ENCODE peak calls at places on chromosome 5, in seven cellular contexts. One of them, this sample, is unnamed.

GRCh38 chr5:102453716-102454115 is 45.1 kb downstream of the SLCO6A1 start:
- DNase-seq in effector memory CD4-positive, alpha-beta T cell: no peak
- DNase-seq in CD8-positive, alpha-beta memory T cell: no peak
- DNase-seq in tibial artery: no peak
- DNase-seq in MM.1S: peak; percentile 65
- DNase-seq in mammary epithelial cell: no peak
- DNase-seq in fibroblast of lung: no peak
- DNase-seq in this sample: no peak

GRCh38 chr5:58261605-58262004 is 198.3 kb downstream of the PLK2 start:
- DNase-seq in effector memory CD4-positive, alpha-beta T cell: no peak
- DNase-seq in CD8-positive, alpha-beta memory T cell: no peak
- DNase-seq in tibial artery: no peak
- DNase-seq in MM.1S: no peak
- DNase-seq in mammary epithelial cell: peak; percentile 46
- DNase-seq in fibroblast of lung: peak; percentile 82
- DNase-seq in this sample: peak; percentile 41

GRCh38 chr5:111227805-111228204 is 3.6 kb downstream of the CAMK4 start:
- DNase-seq in effector memory CD4-positive, alpha-beta T cell: peak; percentile 23
- DNase-seq in CD8-positive, alpha-beta memory T cell: no peak
- DNase-seq in tibial artery: no peak
- DNase-seq in MM.1S: no peak
- DNase-seq in mammary epithelial cell: peak; percentile 61
- DNase-seq in fibroblast of lung: peak; percentile 87
- DNase-seq in this sample: no peak

GRCh38 chr5:35860686-35861085 is 4.0 kb downstream of the IL7R start:
- DNase-seq in effector memory CD4-positive, alpha-beta T cell: no peak
- DNase-seq in CD8-positive, alpha-beta memory T cell: no peak
- DNase-seq in tibial artery: no peak
- DNase-seq in MM.1S: no peak
- DNase-seq in mammary epithelial cell: no peak
- DNase-seq in fibroblast of lung: peak; percentile 67
- DNase-seq in this sample: no peak

GRCh38 chr5:142013734-142014495 is 1.1 kb upstream of the GNPDA1 start:
- DNase-seq in effector memory CD4-positive, alpha-beta T cell: no peak
- DNase-seq in CD8-positive, alpha-beta memory T cell: no peak
- DNase-seq in tibial artery: peak; percentile 75
- DNase-seq in MM.1S: no peak
- DNase-seq in mammary epithelial cell: no peak
- DNase-seq in fibroblast of lung: peak; percentile 54
- DNase-seq in this sample: peak; percentile 39

GRCh38 chr5:173256800-173257199 is 21.8 kb upstream of the NKX2-5 start:
- DNase-seq in effector memory CD4-positive, alpha-beta T cell: no peak
- DNase-seq in CD8-positive, alpha-beta memory T cell: no peak
- DNase-seq in tibial artery: no peak
- DNase-seq in MM.1S: no peak
- DNase-seq in mammary epithelial cell: no peak
- DNase-seq in fibroblast of lung: no peak
- DNase-seq in this sample: no peak

GRCh38 chr5:57386958-57387357 is 95.7 kb downstream of the ACTBL2 start:
- DNase-seq in effector memory CD4-positive, alpha-beta T cell: no peak
- DNase-seq in CD8-positive, alpha-beta memory T cell: no peak
- DNase-seq in tibial artery: no peak
- DNase-seq in MM.1S: no peak
- DNase-seq in mammary epithelial cell: peak; percentile 11
- DNase-seq in fibroblast of lung: peak; percentile 72
- DNase-seq in this sample: no peak

GRCh38 chr5:59685806-59686205 is 207.7 kb downstream of the PDE4D start:
- DNase-seq in effector memory CD4-positive, alpha-beta T cell: no peak
- DNase-seq in CD8-positive, alpha-beta memory T cell: no peak
- DNase-seq in tibial artery: no peak
- DNase-seq in MM.1S: peak; percentile 88
- DNase-seq in mammary epithelial cell: no peak
- DNase-seq in fibroblast of lung: peak; percentile 67
- DNase-seq in this sample: no peak

GRCh38 chr5:37888476-37888875 is 48.6 kb upstream of the GDNF start:
- DNase-seq in effector memory CD4-positive, alpha-beta T cell: no peak
- DNase-seq in CD8-positive, alpha-beta memory T cell: no peak
- DNase-seq in tibial artery: no peak
- DNase-seq in MM.1S: no peak
- DNase-seq in mammary epithelial cell: peak; percentile 91
- DNase-seq in fibroblast of lung: peak; percentile 70
- DNase-seq in this sample: no peak

GRCh38 chr5:80109549-80110478 is 74.7 kb downstream of the THBS4 start:
- DNase-seq in effector memory CD4-positive, alpha-beta T cell: no peak
- DNase-seq in CD8-positive, alpha-beta memory T cell: no peak
- DNase-seq in tibial artery: no peak
- DNase-seq in MM.1S: no peak
- DNase-seq in mammary epithelial cell: no peak
- DNase-seq in fibroblast of lung: no peak
- DNase-seq in this sample: peak; percentile 59

GRCh38 chr5:61277781-61278180 is 54.3 kb upstream of the ZSWIM6 start:
- DNase-seq in effector memory CD4-positive, alpha-beta T cell: no peak
- DNase-seq in CD8-positive, alpha-beta memory T cell: no peak
- DNase-seq in tibial artery: no peak
- DNase-seq in MM.1S: no peak
- DNase-seq in mammary epithelial cell: peak; percentile 82
- DNase-seq in fibroblast of lung: peak; percentile 35
- DNase-seq in this sample: no peak

DNA sequence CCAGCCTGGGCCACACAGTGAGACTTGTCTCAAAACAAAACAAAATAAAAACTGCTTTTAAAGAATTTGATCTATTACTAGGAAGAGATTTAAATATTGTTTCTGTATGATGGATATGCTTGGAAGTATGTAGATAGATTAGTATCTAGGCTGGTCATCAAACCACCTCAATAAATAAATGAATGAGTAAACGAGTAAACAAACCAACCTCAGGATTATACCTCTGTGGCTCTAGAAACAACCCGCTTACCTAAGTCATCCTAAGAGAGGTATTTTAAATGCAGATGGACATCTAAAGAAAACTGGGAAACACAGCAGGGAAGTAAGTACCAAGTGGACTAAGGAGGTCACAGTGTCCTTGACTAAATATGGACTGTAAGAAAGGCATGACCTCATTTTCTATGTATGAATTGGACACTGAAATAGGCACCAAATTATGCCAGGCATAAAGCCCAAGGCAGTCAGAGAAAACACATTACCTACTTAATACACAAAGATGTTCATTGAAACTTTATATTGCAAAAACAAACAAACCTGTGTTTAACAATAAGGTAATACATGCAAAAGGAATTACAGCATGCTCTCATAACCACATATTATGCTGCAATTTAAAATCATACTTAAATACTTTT is 7.3 kb downstream of the ANKH start:
- DNase-seq in effector memory CD4-positive, alpha-beta T cell: no peak
- DNase-seq in CD8-positive, alpha-beta memory T cell: no peak
- DNase-seq in tibial artery: no peak
- DNase-seq in MM.1S: no peak
- DNase-seq in mammary epithelial cell: no peak
- DNase-seq in fibroblast of lung: no peak
- DNase-seq in this sample: no peak
- H3K4me1 ChIP-seq in effector memory CD4-positive, alpha-beta T cell: peaks cover 3% of the 10 kb centered on the region
- H3K4me1 ChIP-seq in CD8-positive, alpha-beta memory T cell: peaks cover 9% of the 10 kb centered on the region
- H3K4me1 ChIP-seq in tibial artery: peaks cover 87% of the 10 kb centered on the region
- H3K4me1 ChIP-seq in MM.1S: peaks cover 2% of the 10 kb centered on the region
- H3K4me1 ChIP-seq in mammary epithelial cell: peaks cover 16% of the 10 kb centered on the region
- H3K4me1 ChIP-seq in fibroblast of lung: no peaks in the 10 kb centered on the region
- H3K4me1 ChIP-seq in this sample: no peaks in the 10 kb centered on the region

GRCh38 chr5:93186031-93186682 is 394.9 kb downstream of the NR2F1-AS1 start:
- DNase-seq in effector memory CD4-positive, alpha-beta T cell: no peak
- DNase-seq in CD8-positive, alpha-beta memory T cell: no peak
- DNase-seq in tibial artery: no peak
- DNase-seq in MM.1S: no peak
- DNase-seq in mammary epithelial cell: peak; percentile 77
- DNase-seq in fibroblast of lung: peak; percentile 94
- DNase-seq in this sample: no peak

GRCh38 chr5:93191426-93191825 is 389.6 kb downstream of the NR2F1-AS1 start:
- DNase-seq in effector memory CD4-positive, alpha-beta T cell: no peak
- DNase-seq in CD8-positive, alpha-beta memory T cell: no peak
- DNase-seq in tibial artery: no peak
- DNase-seq in MM.1S: no peak
- DNase-seq in mammary epithelial cell: no peak
- DNase-seq in fibroblast of lung: peak; percentile 62
- DNase-seq in this sample: no peak

GRCh38 chr5:93191016-93191415 is 390.0 kb downstream of the NR2F1-AS1 start:
- DNase-seq in effector memory CD4-positive, alpha-beta T cell: no peak
- DNase-seq in CD8-positive, alpha-beta memory T cell: no peak
- DNase-seq in tibial artery: no peak
- DNase-seq in MM.1S: no peak
- DNase-seq in mammary epithelial cell: no peak
- DNase-seq in fibroblast of lung: peak; percentile 73
- DNase-seq in this sample: no peak

GRCh38 chr5:93189707-93190120 is 391.3 kb downstream of the NR2F1-AS1 start:
- DNase-seq in effector memory CD4-positive, alpha-beta T cell: no peak
- DNase-seq in CD8-positive, alpha-beta memory T cell: no peak
- DNase-seq in tibial artery: no peak
- DNase-seq in MM.1S: no peak
- DNase-seq in mammary epithelial cell: peak; percentile 98
- DNase-seq in fibroblast of lung: peak; percentile 99
- DNase-seq in this sample: no peak

DNA sequence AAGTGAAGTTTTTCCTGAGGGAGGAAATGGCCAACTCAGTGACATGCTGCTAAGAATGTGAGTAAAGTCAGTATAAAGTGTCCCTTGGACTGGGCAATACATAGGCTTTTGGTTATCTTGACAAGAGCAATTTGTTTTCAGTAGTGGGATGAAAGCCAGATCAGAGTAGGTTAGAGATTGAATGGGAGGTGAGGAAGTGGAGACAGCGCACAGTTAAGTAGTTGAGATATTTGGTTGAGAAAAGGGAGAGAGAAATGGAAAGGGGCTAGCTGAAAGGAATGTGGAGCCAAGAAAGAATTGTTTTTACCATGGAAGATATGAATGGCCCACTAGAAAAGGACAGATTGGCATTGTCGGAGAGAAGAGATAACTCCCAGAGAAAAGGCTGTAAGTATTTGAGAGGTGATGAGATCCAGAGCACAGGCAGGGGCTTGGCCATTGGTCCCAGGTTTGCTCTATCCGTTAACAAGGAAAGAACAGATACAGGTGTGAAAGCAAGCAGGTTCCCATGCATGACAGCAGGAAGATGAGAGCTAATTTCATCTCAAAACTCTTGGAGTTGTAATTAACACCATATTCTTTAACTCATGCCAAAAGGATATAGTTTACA is 392.0 kb downstream of the NR2F1-AS1 start:
- DNase-seq in effector memory CD4-positive, alpha-beta T cell: no peak
- DNase-seq in CD8-positive, alpha-beta memory T cell: no peak
- DNase-seq in tibial artery: no peak
- DNase-seq in MM.1S: no peak
- DNase-seq in mammary epithelial cell: no peak
- DNase-seq in fibroblast of lung: peak; percentile 58
- DNase-seq in this sample: no peak
- H3K27me3 ChIP-seq in effector memory CD4-positive, alpha-beta T cell: no peaks in the 10 kb centered on the region
- H3K27me3 ChIP-seq in CD8-positive, alpha-beta memory T cell: no peaks in the 10 kb centered on the region
- H3K27me3 ChIP-seq in tibial artery: no peaks in the 10 kb centered on the region
- H3K27me3 ChIP-seq in MM.1S: no peaks in the 10 kb centered on the region
- H3K27me3 ChIP-seq in mammary epithelial cell: no peaks in the 10 kb centered on the region
- H3K27me3 ChIP-seq in fibroblast of lung: no peaks in the 10 kb centered on the region
- H3K27me3 ChIP-seq in this sample: no peaks in the 10 kb centered on the region

DNA sequence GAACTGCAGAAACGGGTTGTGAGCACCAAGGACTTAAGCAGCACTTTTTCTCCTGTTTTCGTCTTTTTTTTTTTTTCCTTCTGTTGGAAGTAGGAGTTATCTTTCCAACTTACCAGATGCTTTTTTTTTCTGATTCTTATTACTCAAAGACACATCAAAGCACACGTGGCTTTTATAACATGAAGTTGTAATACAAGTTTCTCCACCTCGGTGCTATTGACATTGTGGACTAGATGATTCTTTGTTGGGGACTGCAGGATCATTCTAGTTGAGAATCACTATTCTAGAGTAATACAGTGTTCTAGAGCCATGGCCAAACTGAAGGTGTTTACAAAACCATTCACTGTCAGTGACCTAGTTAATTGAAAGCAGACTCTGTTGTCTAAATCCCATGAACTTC is 51.5 kb downstream of the MYO10 start:
- DNase-seq in effector memory CD4-positive, alpha-beta T cell: no peak
- DNase-seq in CD8-positive, alpha-beta memory T cell: no peak
- DNase-seq in tibial artery: no peak
- DNase-seq in MM.1S: no peak
- DNase-seq in mammary epithelial cell: no peak
- DNase-seq in fibroblast of lung: no peak
- DNase-seq in this sample: no peak
- H3K4me1 ChIP-seq in effector memory CD4-positive, alpha-beta T cell: no peaks in the 10 kb centered on the region
- H3K4me1 ChIP-seq in CD8-positive, alpha-beta memory T cell: no peaks in the 10 kb centered on the region
- H3K4me1 ChIP-seq in tibial artery: peaks cover 97% of the 10 kb centered on the region
- H3K4me1 ChIP-seq in MM.1S: no peaks in the 10 kb centered on the region
- H3K4me1 ChIP-seq in mammary epithelial cell: peaks cover 20% of the 10 kb centered on the region
- H3K4me1 ChIP-seq in fibroblast of lung: peaks cover 20% of the 10 kb centered on the region
- H3K4me1 ChIP-seq in this sample: peaks cover 23% of the 10 kb centered on the region

DNA sequence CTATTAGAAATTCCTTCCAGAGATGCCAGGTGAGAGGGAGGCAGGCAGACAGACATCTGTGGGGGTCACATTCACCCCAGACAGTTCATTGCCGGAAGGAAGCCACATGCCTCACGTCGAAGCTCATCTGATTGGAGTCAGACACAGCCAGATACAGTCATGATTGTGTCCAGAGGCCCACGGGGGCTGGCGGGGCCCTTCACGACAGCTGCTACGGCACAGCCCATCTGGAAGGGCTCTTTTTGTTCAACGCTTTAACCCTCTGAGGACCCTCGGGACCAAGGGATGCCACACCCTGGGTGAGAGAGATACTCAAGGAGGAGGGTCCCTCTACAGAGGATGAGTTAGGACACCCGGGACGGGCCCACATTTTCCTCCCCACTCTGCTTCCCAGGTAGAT is 31.9 kb upstream of the GABRP start:
- DNase-seq in effector memory CD4-positive, alpha-beta T cell: no peak
- DNase-seq in CD8-positive, alpha-beta memory T cell: no peak
- DNase-seq in tibial artery: no peak
- DNase-seq in MM.1S: no peak
- DNase-seq in mammary epithelial cell: no peak
- DNase-seq in fibroblast of lung: no peak
- DNase-seq in this sample: no peak
- H3K27me3 ChIP-seq in effector memory CD4-positive, alpha-beta T cell: no peaks in the 10 kb centered on the region
- H3K27me3 ChIP-seq in CD8-positive, alpha-beta memory T cell: no peaks in the 10 kb centered on the region
- H3K27me3 ChIP-seq in tibial artery: peaks cover 7% of the 10 kb centered on the region
- H3K27me3 ChIP-seq in MM.1S: no peaks in the 10 kb centered on the region
- H3K27me3 ChIP-seq in mammary epithelial cell: no peaks in the 10 kb centered on the region
- H3K27me3 ChIP-seq in fibroblast of lung: peaks cover 3% of the 10 kb centered on the region
- H3K27me3 ChIP-seq in this sample: no peaks in the 10 kb centered on the region

GRCh38 chr5:150503386-150503785 is 4.5 kb upstream of the NDST1 start:
- DNase-seq in effector memory CD4-positive, alpha-beta T cell: no peak
- DNase-seq in CD8-positive, alpha-beta memory T cell: no peak
- DNase-seq in tibial artery: no peak
- DNase-seq in MM.1S: no peak
- DNase-seq in mammary epithelial cell: no peak
- DNase-seq in fibroblast of lung: no peak
- DNase-seq in this sample: no peak
- H3K4me1 ChIP-seq in effector memory CD4-positive, alpha-beta T cell: no peaks in the 10 kb centered on the region
- H3K4me1 ChIP-seq in CD8-positive, alpha-beta memory T cell: no peaks in the 10 kb centered on the region
- H3K4me1 ChIP-seq in tibial artery: peaks cover 100% of the 10 kb centered on the region
- H3K4me1 ChIP-seq in MM.1S: peaks cover 11% of the 10 kb centered on the region
- H3K4me1 ChIP-seq in mammary epithelial cell: peaks cover 93% of the 10 kb centered on the region
- H3K4me1 ChIP-seq in fibroblast of lung: peaks cover 49% of the 10 kb centered on the region
- H3K4me1 ChIP-seq in this sample: peaks cover 98% of the 10 kb centered on the region

GRCh38 chr5:176873541-176874172 is 25.5 kb downstream of the HK3 start:
- DNase-seq in effector memory CD4-positive, alpha-beta T cell: no peak
- DNase-seq in CD8-positive, alpha-beta memory T cell: no peak
- DNase-seq in tibial artery: no peak
- DNase-seq in MM.1S: no peak
- DNase-seq in mammary epithelial cell: peak; percentile 7
- DNase-seq in fibroblast of lung: no peak
- DNase-seq in this sample: no peak
- H3K27me3 ChIP-seq in effector memory CD4-positive, alpha-beta T cell: peaks cover 6% of the 10 kb centered on the region
- H3K27me3 ChIP-seq in CD8-positive, alpha-beta memory T cell: no peaks in the 10 kb centered on the region
- H3K27me3 ChIP-seq in tibial artery: peaks cover 61% of the 10 kb centered on the region
- H3K27me3 ChIP-seq in MM.1S: peaks cover 71% of the 10 kb centered on the region
- H3K27me3 ChIP-seq in mammary epithelial cell: no peaks in the 10 kb centered on the region
- H3K27me3 ChIP-seq in fibroblast of lung: peaks cover 35% of the 10 kb centered on the region
- H3K27me3 ChIP-seq in this sample: peaks cover 69% of the 10 kb centered on the region

This sample was measured in heart right ventricle.